ENCODE peak calls at places on chromosomes 7 and 10, in six cellular contexts. N is NCI-H1105; A is NCI-H460; V is natural killer cell treated with Interleukin-12 subunit alpha and Interleukin-12 subunit beta and Interleukin-15 and Interleukin-18, amount 100 ng/mL, for 72 hours; P is LoVo; K is hypothalamus. L is an unnamed sample.

GRCh38 chr7:28919510-28919909 is 38.6 kb downstream of the TRIL start:
- DNase-seq in N (no peak), A (peak; percentile 54), V (no peak), P (no peak), K (peak; percentile 20), L (no peak)

GRCh38 chr7:41529831-41530230 is 173.1 kb downstream of the INHBA start:
- DNase-seq in N (no peak), A (no peak), V (no peak), P (no peak), K (no peak), L (no peak)

GRCh38 chr7:100968650-100969049 is 715 bp upstream of the MUC12 start:
- DNase-seq in N (no peak), A (no peak), V (no peak), P (no peak), K (no peak), L (no peak)

GRCh38 chr10:80444646-80445319 is 9.3 kb upstream of the TSPAN14 start:
- DNase-seq in N (no peak), A (peak; percentile 72), V (no peak), P (peak; percentile 59), K (peak; percentile 35), L (peak; percentile 63)

GRCh38 chr7:149321978-149322541 is 60.1 kb downstream of the ZNF783 start:
- DNase-seq in N (no peak), A (no peak), V (no peak), P (no peak), K (no peak), L (no peak)

GRCh38 chr7:83579740-83580139 is 69.2 kb downstream of the SEMA3E start:
- DNase-seq in N (no peak), A (no peak), V (no peak), P (no peak), K (no peak), L (no peak)

GRCh38 chr10:73653701-73654100 is 2.1 kb downstream of the SYNPO2L start:
- DNase-seq in N (no peak), A (no peak), V (no peak), P (no peak), K (no peak), L (no peak)

GRCh38 chr7:144720139-144720538 is 115.7 kb downstream of the TPK1 start:
- DNase-seq in N (no peak), A (no peak), V (no peak), P (no peak), K (no peak), L (no peak)

GRCh38 chr7:157058026-157058425 is 47.6 kb upstream of the MNX1 start:
- DNase-seq in N (no peak), A (no peak), V (no peak), P (no peak), K (no peak), L (no peak)

GRCh38 chr7:19009241-19009935 is 108.0 kb downstream of the TWIST1 start:
- DNase-seq in N (no peak), A (no peak), V (no peak), P (no peak), K (no peak), L (no peak)

GRCh38 chr7:75842836-75843446 is 29.3 kb upstream of the CCL24 start:
- DNase-seq in N (no peak), A (peak; percentile 22), V (peak; percentile 82), P (peak; percentile 23), K (no peak), L (peak; percentile 80)

GRCh38 chr10:92567952-92568600 is 5.8 kb downstream of the IDE start:
- DNase-seq in N (no peak), A (no peak), V (no peak), P (peak; percentile 36), K (no peak), L (no peak)

GRCh38 chr7:94906035-94906796 is 1.2 kb upstream of the PPP1R9A start:
- DNase-seq in N (no peak), A (no peak), V (no peak), P (no peak), K (no peak), L (no peak)

GRCh38 chr7:158043461-158044155 is 544.0 kb downstream of the PTPRN2 start:
- DNase-seq in N (peak; percentile 20), A (no peak), V (no peak), P (no peak), K (no peak), L (no peak)

GRCh38 chr10:103784723-103785418 is 70.5 kb downstream of the SH3PXD2A start:
- DNase-seq in N (no peak), A (no peak), V (no peak), P (peak; percentile 8), K (no peak), L (no peak)

GRCh38 chr10:68784476-68784875 is 42.9 kb upstream of the STOX1 start:
- DNase-seq in N (no peak), A (no peak), V (no peak), P (no peak), K (no peak), L (no peak)

GRCh38 chr7:121126801-121127534 is 138.5 kb downstream of the CPED1 start:
- DNase-seq in N (peak; percentile 1), A (peak; percentile 15), V (no peak), P (peak; percentile 59), K (no peak), L (no peak)

GRCh38 chr7:49822862-49823261 is 49.4 kb downstream of the VWC2 start:
- DNase-seq in N (no peak), A (no peak), V (no peak), P (no peak), K (no peak), L (no peak)

GRCh38 chr7:22856437-22856836 is 33.8 kb upstream of the TOMM7 start:
- DNase-seq in N (no peak), A (no peak), V (no peak), P (no peak), K (no peak), L (no peak)

GRCh38 chr10:43238462-43238861 is 28.4 kb downstream of the RASGEF1A start:
- DNase-seq in N (no peak), A (no peak), V (no peak), P (no peak), K (no peak), L (peak; percentile 13)

GRCh38 chr7:159125944-159126248 is 18.8 kb downstream of the VIPR2 start:
- DNase-seq in N (no peak), A (no peak), V (no peak), P (no peak), K (no peak), L (no peak)

GRCh38 chr10:82378146-82378545 is 503.2 kb downstream of the NRG3 start:
- DNase-seq in N (no peak), A (no peak), V (no peak), P (no peak), K (no peak), L (no peak)

GRCh38 chr10:114851336-114851735 is 29.8 kb downstream of the FHIP2A start:
- DNase-seq in N (no peak), A (no peak), V (no peak), P (no peak), K (no peak), L (no peak)

GRCh38 chr7:131945313-131945831 is 388.9 kb upstream of the PODXL start:
- DNase-seq in N (peak; percentile 59), A (peak; percentile 38), V (no peak), P (peak; percentile 34), K (peak; percentile 24), L (no peak)

GRCh38 chr10:82576093-82576492 is 701.1 kb downstream of the NRG3 start:
- DNase-seq in N (no peak), A (no peak), V (no peak), P (no peak), K (no peak), L (no peak)

GRCh38 chr7:137007001-137007725 is 138.7 kb downstream of the CHRM2 start:
- DNase-seq in N (no peak), A (no peak), V (no peak), P (no peak), K (no peak), L (no peak)

L was measured in CD14-positive monocyte.